ENCODE peak calls at places on chromosomes 5 and 9, in four cellular contexts. K, Q, S and U are unnamed samples.

GRCh38 chr5:44454002-44454401 is 64.8 kb upstream of the FGF10 start:
- DNase-seq in Q (no peak), K (no peak), S (no peak), U (no peak)

GRCh38 chr5:120852222-120852860 is 388.2 kb downstream of the PRR16 start:
- DNase-seq in S (peak), Q (no peak), K (no peak), U (no peak)

GRCh38 chr5:112004867-112005532 is 248.0 kb upstream of the NREP start:
- DNase-seq in S (no peak), K (peak), Q (no peak), U (no peak)

GRCh38 chr5:42591026-42591425 is 165.6 kb upstream of the CCDC152 start:
- DNase-seq in S (peak), Q (no peak), K (no peak), U (no peak)

GRCh38 chr5:58357121-58357520 is 102.8 kb downstream of the PLK2 start:
- DNase-seq in Q (no peak), S (no peak), K (no peak), U (no peak)

GRCh38 chr5:122774861-122775712 is at the start of gene SNX2:
- DNase-seq in Q (peak), K (peak), S (peak), U (peak)

GRCh38 chr9:126708178-126708577 is 94.5 kb downstream of the LMX1B start:
- DNase-seq in S (no peak), K (no peak), Q (no peak), U (no peak)

GRCh38 chr5:110665184-110665726 is 61.2 kb downstream of the TMEM232 start:
- DNase-seq in K (no peak), Q (no peak), S (no peak), U (no peak)

GRCh38 chr5:147464211-147464610 is 45.7 kb downstream of the DPYSL3 start:
- DNase-seq in Q (no peak), S (peak), K (peak), U (peak)

GRCh38 chr9:136551401-136552116 is 5.7 kb upstream of the NOTCH1 start:
- DNase-seq in Q (peak), S (no peak), K (peak), U (peak)

GRCh38 chr5:173764321-173765029 is 123.7 kb upstream of the CPEB4 start:
- DNase-seq in Q (peak), K (peak), S (peak), U (peak)

GRCh38 chr9:86854898-86855523 is 92.3 kb downstream of the GAS1 start:
- DNase-seq in S (peak), Q (peak), K (peak), U (peak)

GRCh38 chr5:132675936-132676689 is 2.3 kb downstream of the IL4 start:
- DNase-seq in Q (no peak), K (no peak), S (no peak), U (no peak)

GRCh38 chr9:85114799-85115198 is 445.3 kb downstream of the NTRK2 start:
- DNase-seq in K (no peak), S (no peak), Q (no peak), U (peak)

GRCh38 chr5:53167836-53168235 is 58.3 kb upstream of the MOCS2 start:
- DNase-seq in K (no peak), S (no peak), Q (no peak), U (no peak)

GRCh38 chr5:173743641-173744343 is 127.3 kb upstream of the BOD1 start:
- DNase-seq in Q (no peak), K (no peak), S (no peak), U (no peak)

GRCh38 chr9:3290231-3290840 is 235.5 kb downstream of the RFX3 start:
- DNase-seq in S (no peak), Q (no peak), K (no peak), U (no peak)

GRCh38 chr9:133658442-133659431 is 22.6 kb downstream of the DBH start:
- DNase-seq in K (peak), S (peak), Q (peak), U (no peak)

GRCh38 chr5:171261361-171261760 is 47.7 kb upstream of the TLX3 start:
- DNase-seq in Q (no peak), K (no peak), S (no peak), U (no peak)

GRCh38 chr5:20497356-20497755 is 509.4 kb upstream of the CDH18 start:
- DNase-seq in Q (no peak), S (no peak), K (no peak), U (no peak)

GRCh38 chr5:126857472-126858410 is 80.8 kb downstream of the LMNB1 start:
- DNase-seq in S (no peak), K (no peak), Q (no peak), U (no peak)

GRCh38 chr5:1513326-1514026 is 10.3 kb downstream of the LPCAT1 start:
- DNase-seq in K (no peak), S (no peak), Q (peak), U (no peak)

GRCh38 chr5:180618830-180619562 is 27.7 kb upstream of the SCGB3A1 start:
- DNase-seq in K (no peak), S (peak), Q (no peak), U (no peak)

GRCh38 chr9:2158729-2159128 is 143.6 kb downstream of the SMARCA2 start:
- DNase-seq in S (no peak), Q (no peak), K (peak), U (no peak)

GRCh38 chr9:115922441-115922840 is 231.2 kb upstream of the PAPPA start:
- DNase-seq in S (no peak), Q (no peak), K (no peak), U (no peak)

GRCh38 chr5:79318935-79319614 is 83.1 kb downstream of the JMY start:
- DNase-seq in S (no peak), K (peak), Q (no peak), U (peak)

GRCh38 chr9:112200699-112201098 is 25.6 kb upstream of the SUSD1 start:
- DNase-seq in Q (no peak), K (no peak), S (no peak), U (no peak)

GRCh38 chr9:20290287-20290686 is 332.0 kb downstream of the MLLT3 start:
- DNase-seq in S (peak), Q (no peak), K (no peak), U (no peak)

GRCh38 chr9:106644661-106645060 is 218.3 kb upstream of the ZNF462 start:
- DNase-seq in K (no peak), S (no peak), Q (no peak), U (peak)

GRCh38 chr5:95617057-95617456 is 2.8 kb upstream of the GPR150 start:
- DNase-seq in K (no peak), S (no peak), Q (no peak), U (no peak)

GRCh38 chr5:76082790-76083554 is at the start of gene SV2C:
- DNase-seq in S (peak), K (no peak), Q (no peak), U (no peak)

GRCh38 chr5:136434795-136435194 is 69.5 kb upstream of the TRPC7 start:
- DNase-seq in K (no peak), S (no peak), Q (no peak), U (no peak)

GRCh38 chr9:94554439-94555331 is at the start of gene PCAT7:
- DNase-seq in K (peak), Q (no peak), S (peak), U (peak)

GRCh38 chr5:172798422-172799215 is 27.6 kb upstream of the DUSP1 start:
- DNase-seq in S (no peak), K (peak), Q (peak), U (peak)

GRCh38 chr9:75111019-75111622 is 22.8 kb downstream of the OSTF1 start:
- DNase-seq in K (no peak), S (no peak), Q (no peak), U (no peak)

GRCh38 chr5:149546974-149547373 is 4.3 kb downstream of the CSNK1A1 start:
- DNase-seq in K (no peak), Q (no peak), S (no peak), U (peak)

GRCh38 chr5:42889311-42889933 is 77.7 kb upstream of the SELENOP start:
- DNase-seq in K (peak), S (peak), Q (peak), U (peak)

GRCh38 chr9:21096172-21096900 is 18.6 kb upstream of the IFNB1 start:
- DNase-seq in S (no peak), K (peak), Q (no peak), U (no peak)

GRCh38 chr9:118023649-118024048 is 319.4 kb downstream of the TLR4 start:
- DNase-seq in Q (no peak), K (no peak), S (no peak), U (no peak)